ENCODE peak calls at places on chromosome 17, in five cellular contexts. M is uterus, I is psoas muscle, N is ascending aorta, H is Caco-2. O is an unnamed sample.

GRCh38 chr17:78479369-78479768 is 97.8 kb downstream of the DNAH17 start:
- DNase-seq in M (no peak), I (no peak), N (no peak), H (no peak), O (no peak)

GRCh38 chr17:39118674-39119419 is 32.6 kb downstream of the PLXDC1 start:
- DNase-seq in M (no peak), I (no peak), N (no peak), H (no peak), O (no peak)

GRCh38 chr17:7988750-7989178 is 13.7 kb upstream of the GUCY2D start:
- DNase-seq in M (peak), I (no peak), N (no peak), H (peak), O (peak)

GRCh38 chr17:52235416-52235960 is 77.0 kb upstream of the CA10 start:
- DNase-seq in M (no peak), I (no peak), N (no peak), H (no peak), O (no peak)

GRCh38 chr17:51258756-51259573 is 884 bp downstream of the MBTD1 start:
- DNase-seq in M (peak), I (no peak), N (no peak), H (peak), O (peak)

GRCh38 chr17:45050680-45051059 is 762 bp downstream of the DCAKD start:
- DNase-seq in M (no peak), I (no peak), N (no peak), H (peak), O (no peak)

GRCh38 chr17:8740486-8740885 is 4.2 kb downstream of the CCDC42 start:
- DNase-seq in M (no peak), I (no peak), N (no peak), H (no peak), O (no peak)

GRCh38 chr17:1422907-1423306 is 22.9 kb upstream of the YWHAE start:
- DNase-seq in M (no peak), I (peak), N (no peak), H (no peak), O (peak)

GRCh38 chr17:2901582-2901981 is 105.3 kb downstream of the RAP1GAP2 start:
- DNase-seq in M (no peak), I (no peak), N (no peak), H (no peak), O (no peak)

GRCh38 chr17:50272711-50273653 is 1.3 kb upstream of the TMEM92 start:
- DNase-seq in M (peak), I (peak), N (no peak), H (peak), O (peak)

GRCh38 chr17:1229354-1229890 is 40.8 kb upstream of the BHLHA9 start:
- DNase-seq in M (no peak), I (peak), N (peak), H (peak), O (peak)

GRCh38 chr17:71502443-71502842 is 618.4 kb upstream of the SOX9 start:
- DNase-seq in M (no peak), I (no peak), N (no peak), H (no peak), O (no peak)

GRCh38 chr17:65066858-65067257 is 10.3 kb upstream of the GNA13 start:
- DNase-seq in M (no peak), I (no peak), N (no peak), H (no peak), O (no peak)

GRCh38 chr17:36647598-36647997 is 46.2 kb downstream of the MRM1 start:
- DNase-seq in M (no peak), I (no peak), N (no peak), H (peak), O (no peak)

GRCh38 chr17:64628641-64629040 is 33.5 kb downstream of the SMURF2 start:
- DNase-seq in M (no peak), I (no peak), N (no peak), H (no peak), O (no peak)

GRCh38 chr17:302300-302698 is 50.3 kb downstream of the RPH3AL start:
- DNase-seq in M (no peak), I (peak), N (no peak), H (no peak), O (no peak)

GRCh38 chr17:77011173-77012011 is 129.4 kb upstream of the SEC14L1 start:
- DNase-seq in M (no peak), I (no peak), N (no peak), H (peak), O (peak)

GRCh38 chr17:12918132-12918531 is 99.7 kb downstream of the ELAC2 start:
- DNase-seq in M (no peak), I (no peak), N (no peak), H (no peak), O (peak)

GRCh38 chr17:56976941-56977570 is 875 bp upstream of the SCPEP1 start:
- DNase-seq in M (no peak), I (no peak), N (no peak), H (no peak), O (no peak)
- H3K4me3 ChIP-seq in M (peak), I (peak), N (peak), H (no peak), O (no peak)

GRCh38 chr17:4932756-4933155 is 679 bp downstream of the GP1BA start:
- DNase-seq in M (no peak), I (peak), N (no peak), H (no peak), O (no peak)
- H3K4me3 ChIP-seq in M (no peak), I (no peak), N (no peak), H (no peak), O (no peak)

DNA sequence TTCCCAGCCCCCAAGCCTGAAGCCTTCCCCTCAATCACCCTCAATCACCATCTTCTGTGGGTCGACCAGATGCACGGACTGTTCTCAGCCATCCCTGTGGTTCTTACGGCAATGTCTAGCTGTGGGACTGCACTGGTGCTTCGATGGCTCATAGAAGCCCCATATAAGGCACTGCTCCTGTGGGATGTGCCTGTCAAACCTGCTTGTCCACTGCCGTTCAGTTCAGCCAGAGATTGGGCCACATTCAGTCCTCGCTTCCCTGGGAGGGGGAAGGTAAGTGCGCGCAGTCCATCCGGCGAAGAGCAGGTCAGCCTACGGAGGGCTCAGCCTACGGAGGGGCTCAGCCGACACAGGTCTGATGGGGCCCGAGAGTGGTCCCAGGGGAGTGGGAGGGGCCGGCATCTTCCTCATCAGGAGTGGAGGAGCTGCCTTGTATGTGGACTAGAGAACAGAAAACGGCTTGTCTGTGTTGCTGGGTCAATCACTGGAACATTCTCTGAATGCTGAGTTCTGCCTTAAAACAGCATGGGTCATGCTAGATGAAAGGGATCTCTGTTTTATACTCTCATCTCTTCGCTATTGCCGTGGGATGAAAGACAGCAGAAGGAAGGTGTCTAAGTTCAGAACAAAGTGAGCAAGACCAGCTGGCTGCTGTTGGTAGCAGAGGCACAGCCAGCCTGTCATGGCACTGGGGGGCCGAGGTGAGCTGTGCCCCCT is at the start of gene CARD14:
- DNase-seq in M (no peak), I (no peak), N (no peak), H (peak), O (peak)
- H3K4me3 ChIP-seq in M (no peak), I (no peak), N (no peak), H (no peak), O (no peak)

GRCh38 chr17:17810374-17811248 is 26.2 kb downstream of the SREBF1 start:
- DNase-seq in M (peak), I (no peak), N (no peak), H (no peak), O (no peak)
- H3K4me3 ChIP-seq in M (peak), I (no peak), N (peak), H (no peak), O (peak)

DNA sequence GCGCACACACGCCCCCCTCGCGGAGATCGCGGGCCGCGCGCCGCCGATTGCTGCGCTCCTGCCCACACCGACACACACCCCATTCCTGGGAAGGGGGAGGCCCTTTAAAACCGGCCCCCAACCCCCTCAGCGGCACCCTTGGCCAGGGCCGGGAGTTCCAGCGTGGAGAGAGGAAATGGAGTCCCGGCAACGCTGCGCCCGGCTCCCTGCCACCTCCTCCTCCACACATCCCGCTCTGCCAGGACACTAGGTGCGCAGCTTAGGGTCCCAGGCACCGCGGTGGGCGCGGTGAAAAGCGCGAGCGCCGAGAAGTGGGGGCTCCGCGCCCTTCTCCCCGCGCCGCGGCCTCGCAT is 397 bp downstream of the CDC42EP4 start:
- DNase-seq in M (no peak), I (peak), N (no peak), H (no peak), O (no peak)
- H3K4me3 ChIP-seq in M (peak), I (peak), N (peak), H (peak), O (peak)

O was measured in trophoblast cell.